ENCODE peak calls at places on chromosome 5, in nine cellular contexts. T is CD8-positive, alpha-beta T cell; R is AG04450; Z is fibroblast of mammary gland; W is Panc1; Q is cardiac muscle cell; O is lower lobe of right lung; G is HCT116; U is prostate gland. B is an unnamed sample.

GRCh38 chr5:16992006-16992405 is 55.9 kb upstream of the MYO10 start:
- DNase-seq in Z (peak), R (no peak), G (no peak), W (no peak), O (no peak), U (no peak), T (no peak), Q (no peak), B (peak)

GRCh38 chr5:109740329-109740728 is 50.6 kb downstream of the MAN2A1 start:
- DNase-seq in Q (peak), O (no peak), G (no peak), R (no peak), U (no peak), T (no peak), W (no peak), Z (peak), B (no peak)

GRCh38 chr5:65121880-65122436 is 353.2 kb downstream of the CWC27 start:
- DNase-seq in Z (peak), O (no peak), Q (no peak), R (no peak), U (no peak), G (no peak), T (no peak), W (no peak), B (peak)

GRCh38 chr5:15933481-15934207 is 245.9 kb downstream of the MARCHF11 start:
- DNase-seq in W (no peak), R (no peak), G (no peak), U (no peak), T (no peak), Z (peak), O (no peak), Q (no peak), B (no peak)

GRCh38 chr5:37658440-37658839 is 181.4 kb downstream of the GDNF start:
- DNase-seq in R (no peak), G (no peak), Z (no peak), T (no peak), U (no peak), W (no peak), O (no peak), Q (no peak), B (no peak)

GRCh38 chr5:98349251-98349989 is 424.0 kb upstream of the RGMB start:
- DNase-seq in G (peak), Z (peak), R (no peak), U (no peak), Q (no peak), T (no peak), O (no peak), W (peak), B (peak)

GRCh38 chr5:77282337-77283027 is 72.0 kb downstream of the PDE8B start:
- DNase-seq in O (no peak), R (peak), Z (peak), T (no peak), Q (no peak), G (no peak), W (no peak), U (peak), B (peak)

GRCh38 chr5:54719384-54720306 is 202.1 kb downstream of the SNX18 start:
- DNase-seq in W (no peak), O (no peak), U (peak), G (no peak), Z (peak), R (no peak), Q (peak), T (no peak), B (peak)

GRCh38 chr5:169695919-169696490 is 58.9 kb downstream of the DOCK2 start:
- DNase-seq in G (peak), R (peak), U (no peak), T (no peak), Z (peak), Q (no peak), W (peak), O (no peak), B (peak)

DNA sequence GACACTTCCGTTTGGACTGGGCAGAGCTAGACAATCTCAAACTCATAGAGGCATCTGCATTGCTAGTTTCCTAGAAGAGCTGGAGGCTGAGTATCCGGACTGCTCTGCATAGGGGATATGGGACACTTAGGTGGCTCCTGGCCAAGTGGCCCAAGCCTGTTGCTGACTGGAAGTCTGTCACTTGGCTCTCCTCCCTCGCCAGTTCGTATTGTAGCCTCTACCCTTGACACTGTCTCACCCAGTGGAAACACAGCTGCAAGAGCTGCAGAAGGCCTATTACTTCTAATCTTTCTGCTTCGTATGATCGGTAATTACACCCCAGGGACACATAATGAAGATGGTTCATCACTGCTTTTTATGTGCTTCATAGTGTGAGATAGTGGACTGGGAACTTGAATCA is 34.7 kb downstream of the ITGA1 start:
- DNase-seq in T (no peak), U (no peak), O (no peak), Q (no peak), R (no peak), Z (peak), W (no peak), G (no peak), B (no peak)
- H3K4me3 ChIP-seq in T (no peak), U (no peak), O (no peak), Q (no peak), R (no peak), Z (no peak), W (no peak), G (no peak), B (no peak)

DNA sequence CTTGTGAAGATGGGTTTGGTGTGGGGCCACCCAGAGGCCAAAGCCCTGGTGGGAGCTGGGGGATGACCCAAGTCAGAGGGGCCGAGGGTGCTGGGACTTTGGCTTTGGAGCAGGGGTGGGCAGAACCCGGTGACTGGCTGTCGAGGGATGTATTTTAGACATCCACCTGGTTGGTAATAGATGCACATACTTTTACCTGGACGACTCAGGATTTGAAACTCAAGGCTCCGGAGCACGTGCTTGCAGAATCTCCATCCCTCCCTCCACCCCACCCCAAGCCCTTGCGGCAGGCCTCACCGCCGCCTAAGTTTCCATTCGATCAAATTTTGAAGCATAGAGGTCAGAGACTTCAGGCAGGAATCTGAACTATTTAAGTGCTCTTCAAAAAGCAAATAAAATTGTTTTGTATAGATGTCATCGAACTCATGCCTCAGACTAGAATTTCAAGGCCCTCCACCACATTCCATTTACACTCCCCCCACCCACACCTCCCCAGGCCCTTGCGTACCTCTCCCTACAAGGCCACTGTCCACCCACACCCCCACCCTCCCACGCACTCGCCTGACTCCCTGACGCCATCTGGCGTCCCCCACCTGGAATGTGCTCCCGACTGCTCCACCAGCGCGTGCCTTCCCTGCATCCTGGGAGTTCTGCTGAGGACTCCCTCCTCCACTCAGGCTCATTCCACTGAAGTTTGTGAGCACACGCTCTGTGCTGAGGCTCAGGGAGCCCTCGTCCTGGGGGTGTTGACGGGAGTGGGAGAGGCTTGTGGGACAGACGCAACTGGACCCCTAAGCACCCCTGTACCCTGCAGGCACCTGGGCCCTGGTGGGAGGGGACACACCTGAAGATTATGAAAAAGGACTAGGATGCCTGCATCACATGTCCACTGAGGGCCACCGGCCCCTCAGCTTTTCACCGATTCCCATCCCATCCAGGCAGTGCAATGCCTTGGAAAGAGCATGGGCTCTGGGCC is 56.4 kb upstream of the RPL26L1 start:
- DNase-seq in R (peak), O (peak), Z (peak), U (peak), Q (peak), W (no peak), T (no peak), G (peak), B (peak)
- TF ChIP-seq CTCF in R (peak), O (peak), Z (peak), U (no peak), Q (peak), W (peak), T (no peak), G (no peak), B (peak)

DNA sequence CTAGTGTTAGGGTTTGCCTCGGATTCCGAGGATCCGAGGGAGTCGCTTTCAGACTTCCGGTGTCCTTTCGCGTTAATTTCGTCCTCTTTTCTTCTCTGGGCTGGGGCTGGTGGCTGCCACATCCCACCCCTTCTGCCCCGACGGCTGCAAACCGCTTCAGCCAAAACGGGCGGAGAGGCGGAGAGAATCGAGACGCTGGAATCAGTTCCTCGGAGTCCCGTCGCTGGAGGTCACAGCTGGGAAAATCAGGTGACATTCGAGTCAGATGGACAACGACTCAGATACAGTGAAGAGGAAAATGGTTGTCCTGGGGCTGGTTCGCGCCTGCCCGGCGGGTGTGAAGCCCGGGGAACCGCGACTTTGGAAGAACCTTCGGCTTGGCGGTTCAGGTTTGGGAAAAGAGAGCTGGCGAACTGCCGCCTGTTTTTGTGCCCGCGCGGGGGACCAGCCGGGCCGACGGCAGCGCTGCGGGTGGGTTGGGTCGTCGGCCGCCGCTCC is 8.9 kb upstream of the NKX2-5 start:
- DNase-seq in Q (no peak), Z (no peak), O (no peak), R (no peak), U (no peak), G (no peak), T (no peak), W (no peak), B (no peak)
- H3K4me3 ChIP-seq in Q (peak), Z (no peak), O (peak), R (no peak), U (no peak), G (no peak), T (no peak), W (peak), B (no peak)

DNA sequence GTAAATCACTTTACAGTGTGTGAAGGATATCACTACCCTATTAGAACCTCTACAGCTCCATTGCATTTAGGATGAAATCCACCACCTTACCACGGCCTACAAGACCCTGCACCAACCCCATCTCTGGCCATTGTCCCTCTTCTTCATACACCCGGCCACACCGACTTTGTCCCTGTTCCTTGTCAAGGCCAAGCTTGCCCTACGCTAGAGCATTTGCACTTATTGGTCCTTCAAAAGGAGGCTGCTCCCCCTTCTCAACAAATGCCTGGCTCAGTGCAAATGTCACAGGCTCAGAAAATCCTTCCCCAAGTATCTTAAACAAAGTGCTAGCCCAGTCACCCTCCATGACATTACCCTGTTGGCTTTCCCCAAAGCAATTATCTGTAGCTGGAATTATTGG is 4.1 kb upstream of the HRH2 start:
- DNase-seq in R (no peak), W (no peak), G (no peak), Q (no peak), U (no peak), T (no peak), O (no peak), Z (no peak), B (no peak)
- TF ChIP-seq CTCF in R (no peak), W (no peak), G (no peak), Q (no peak), U (no peak), T (no peak), O (no peak), Z (no peak), B (no peak)

GRCh38 chr5:97004423-97005060 is 68.7 kb downstream of the LNPEP start:
- DNase-seq in Q (no peak), T (no peak), O (no peak), G (no peak), Z (no peak), R (no peak), U (no peak), W (no peak), B (no peak)

GRCh38 chr5:97006454-97006853 is 70.6 kb downstream of the LNPEP start:
- DNase-seq in Z (no peak), O (no peak), W (no peak), T (no peak), Q (no peak), G (no peak), U (no peak), R (no peak), B (peak)

GRCh38 chr5:96999856-97000255 is 64.0 kb downstream of the LNPEP start:
- DNase-seq in R (no peak), G (no peak), Q (no peak), Z (no peak), O (no peak), W (no peak), T (no peak), U (no peak), B (no peak)

GRCh38 chr5:97000391-97000790 is 64.5 kb downstream of the LNPEP start:
- DNase-seq in U (no peak), Z (no peak), G (no peak), R (no peak), O (no peak), T (no peak), Q (no peak), W (no peak), B (peak)

GRCh38 chr5:97002983-97003382 is 67.1 kb downstream of the LNPEP start:
- DNase-seq in T (no peak), W (no peak), O (no peak), Z (peak), U (no peak), R (no peak), Q (no peak), G (no peak), B (no peak)
- H3K4me3 ChIP-seq in T (no peak), W (no peak), O (no peak), Z (no peak), U (no peak), R (no peak), Q (no peak), G (no peak), B (no peak)

DNA sequence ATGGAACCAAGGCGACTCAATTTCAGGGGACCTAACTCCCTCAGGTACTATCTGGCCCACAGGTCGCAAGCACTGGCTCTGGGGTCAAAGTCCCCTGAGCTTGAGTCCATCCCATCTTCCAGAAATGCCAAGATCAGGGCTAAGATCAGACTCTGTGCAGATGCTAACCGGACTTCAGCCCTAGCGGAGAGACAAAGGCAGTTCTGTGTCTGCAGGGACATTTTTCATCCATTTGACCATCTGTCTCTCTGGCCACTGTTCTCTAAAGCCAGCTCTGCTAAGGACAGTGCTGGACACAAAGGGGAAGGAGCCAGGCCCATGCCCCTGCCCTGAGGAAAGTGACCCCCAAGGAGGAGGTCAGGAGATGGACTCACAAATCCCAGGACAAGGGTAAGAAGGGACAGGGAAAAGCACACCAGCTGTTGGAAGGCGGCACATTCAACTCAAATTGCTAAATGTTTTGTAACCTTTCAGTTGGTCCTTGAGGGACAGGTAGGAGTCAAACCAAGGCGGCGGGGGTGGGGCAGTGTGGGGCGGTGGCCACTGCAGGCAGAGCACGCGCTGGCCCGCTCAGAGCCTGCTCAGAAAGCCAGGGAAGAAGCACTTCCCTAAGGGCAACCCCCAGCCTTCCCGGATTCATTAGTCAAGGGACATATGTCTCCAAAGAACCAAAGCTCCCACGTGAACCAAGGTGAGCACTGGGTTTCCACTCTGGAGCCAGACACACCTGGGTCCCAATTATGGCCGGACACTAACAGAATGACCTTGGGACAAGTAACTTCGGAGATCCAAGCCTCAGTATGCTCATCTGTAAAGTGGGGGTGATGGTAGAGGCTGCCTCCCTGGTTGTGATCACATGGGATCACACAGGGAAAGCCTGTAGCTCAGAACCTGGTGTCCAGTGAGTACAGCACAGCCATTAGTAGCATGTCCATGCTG is 42.8 kb downstream of the STK10 start:
- DNase-seq in Q (no peak), Z (no peak), G (no peak), R (no peak), U (no peak), W (no peak), T (no peak), O (no peak), B (no peak)
- TF ChIP-seq CTCF in Q (no peak), Z (no peak), G (no peak), R (no peak), U (no peak), W (no peak), T (no peak), O (no peak), B (no peak)

GRCh38 chr5:149428032-149428431 is 48.9 kb upstream of the IL17B start:
- DNase-seq in G (no peak), R (no peak), Z (no peak), O (no peak), W (no peak), U (no peak), Q (no peak), T (no peak), B (no peak)

GRCh38 chr5:149427374-149427773 is 48.3 kb upstream of the IL17B start:
- DNase-seq in Q (no peak), O (no peak), Z (no peak), U (no peak), G (no peak), T (no peak), W (no peak), R (no peak), B (no peak)

GRCh38 chr5:149425729-149426128 is 46.6 kb upstream of the IL17B start:
- DNase-seq in G (no peak), W (no peak), U (no peak), R (no peak), Q (no peak), O (no peak), T (no peak), Z (no peak), B (no peak)

GRCh38 chr5:149424371-149425315 is 45.6 kb upstream of the IL17B start:
- DNase-seq in T (no peak), Q (peak), G (no peak), U (no peak), Z (no peak), O (no peak), R (no peak), W (no peak), B (no peak)

GRCh38 chr5:149426931-149427330 is 47.8 kb upstream of the IL17B start:
- DNase-seq in U (no peak), O (no peak), T (no peak), Q (no peak), G (no peak), Z (no peak), W (no peak), R (no peak), B (no peak)
- H3K4me3 ChIP-seq in U (no peak), O (no peak), T (no peak), Q (no peak), G (no peak), Z (no peak), W (no peak), R (no peak), B (no peak)

B was measured in AG10803.